ENCODE peak calls at places on chromosomes 3 and 15, in eight cellular contexts. T is neural progenitor cell; F is stimulated activated CD4-positive, alpha-beta T cell treated with anti-CD3 and anti-CD28 coated beads, Interleukin-1b, Interleukin-23, amount 100 ng/mL, for 48 hours; D is NCI-H460; R is NAMALWA; S is HT1080; Q is Caco-2; M is activated CD8-positive, alpha-beta memory T cell treated with anti-CD3 and anti-CD28 coated beads for 1 hour. J is an unnamed sample.

GRCh38 chr3:185216587-185216918 is 37.3 kb downstream of the EHHADH start:
- DNase-seq in M (no peak), R (no peak), F (no peak), Q (no peak), S (peak), D (no peak), T (no peak), J (no peak)

GRCh38 chr15:53059273-53060043 is 269.3 kb upstream of the ONECUT1 start:
- DNase-seq in R (no peak), F (no peak), D (no peak), Q (no peak), T (no peak), M (no peak), S (no peak), J (no peak)

GRCh38 chr3:1195922-1196321 is 103.1 kb downstream of the CNTN6 start:
- DNase-seq in R (no peak), D (no peak), M (no peak), F (no peak), S (peak), Q (no peak), T (no peak), J (no peak)

GRCh38 chr3:111548756-111549155 is 6.8 kb downstream of the CD96 start:
- DNase-seq in D (no peak), F (no peak), S (no peak), T (no peak), M (no peak), R (no peak), Q (no peak), J (no peak)

GRCh38 chr3:88628901-88629300 is 478.5 kb upstream of the EPHA3 start:
- DNase-seq in F (no peak), Q (no peak), T (no peak), R (no peak), D (no peak), S (no peak), M (no peak), J (no peak)

GRCh38 chr15:40782609-40783227 is 12.9 kb downstream of the C15orf62 start:
- DNase-seq in S (peak), Q (peak), D (peak), M (peak), T (peak), F (peak), R (peak), J (peak)

GRCh38 chr3:2098398-2099027 is at the start of gene CNTN4:
- DNase-seq in R (no peak), T (peak), S (peak), D (peak), M (no peak), F (peak), Q (peak), J (no peak)

GRCh38 chr3:120052685-120053084 is 41.6 kb downstream of the GSK3B start:
- DNase-seq in T (no peak), D (no peak), M (no peak), Q (no peak), R (no peak), S (no peak), F (no peak), J (no peak)

GRCh38 chr3:192331749-192332385 is 395.5 kb downstream of the FGF12 start:
- DNase-seq in D (no peak), F (no peak), Q (no peak), S (peak), M (no peak), T (no peak), R (no peak), J (no peak)

GRCh38 chr15:40843885-40844542 is at the start of gene SPINT1:
- DNase-seq in D (no peak), T (peak), S (no peak), M (no peak), R (no peak), Q (peak), F (peak), J (peak)

GRCh38 chr15:77840962-77841361 is 208.2 kb upstream of the LINGO1 start:
- DNase-seq in F (no peak), T (no peak), M (no peak), Q (no peak), S (peak), R (no peak), D (no peak), J (peak)

GRCh38 chr15:43510230-43511011 is 7.0 kb upstream of the MAP1A start:
- DNase-seq in D (peak), R (peak), M (peak), Q (peak), F (peak), T (peak), S (peak), J (peak)

GRCh38 chr15:62848631-62849050 is 193.9 kb upstream of the TPM1 start:
- DNase-seq in T (no peak), D (no peak), R (no peak), Q (no peak), F (no peak), M (no peak), S (no peak), J (no peak)

GRCh38 chr3:25910997-25911396 is 121.1 kb downstream of the OXSM start:
- DNase-seq in R (peak), M (peak), F (peak), T (peak), S (peak), D (no peak), Q (peak), J (no peak)

GRCh38 chr3:115469649-115470048 is 153.7 kb upstream of the GAP43 start:
- DNase-seq in R (no peak), M (no peak), T (no peak), Q (no peak), S (no peak), F (no peak), D (no peak), J (no peak)

GRCh38 chr3:133573054-133573628 is 345 bp upstream of the CDV3 start:
- DNase-seq in S (peak), F (peak), T (peak), R (peak), D (peak), M (peak), Q (peak), J (peak)

GRCh38 chr15:38894260-38894948 is 329.8 kb upstream of the RASGRP1 start:
- DNase-seq in F (no peak), S (peak), D (peak), T (no peak), Q (no peak), M (no peak), R (no peak), J (peak)

GRCh38 chr3:38960953-38961622 is 90.7 kb downstream of the SCN11A start:
- DNase-seq in D (peak), M (no peak), T (peak), F (no peak), Q (peak), R (peak), S (peak), J (peak)

GRCh38 chr15:96051598-96051997 is 278.9 kb upstream of the NR2F2 start:
- DNase-seq in Q (no peak), D (no peak), R (no peak), T (no peak), M (no peak), S (no peak), F (no peak), J (no peak)

GRCh38 chr3:81245043-81245442 is 516.4 kb downstream of the GBE1 start:
- DNase-seq in R (no peak), S (no peak), T (no peak), M (no peak), Q (no peak), F (no peak), D (no peak), J (no peak)

GRCh38 chr15:63953524-63953923 is 92.8 kb downstream of the DAPK2 start:
- DNase-seq in D (no peak), R (no peak), T (no peak), F (no peak), Q (no peak), M (no peak), S (no peak), J (no peak)

GRCh38 chr15:58387130-58387529 is 44.7 kb upstream of the LIPC start:
- DNase-seq in R (no peak), D (no peak), F (no peak), Q (no peak), M (no peak), S (peak), T (no peak), J (no peak)

GRCh38 chr3:194604837-194605236 is 28.4 kb downstream of the TMEM44 start:
- DNase-seq in D (no peak), R (peak), S (no peak), M (no peak), Q (no peak), T (no peak), F (no peak), J (no peak)

GRCh38 chr3:23735062-23735461 is 70.7 kb upstream of the UBE2E1 start:
- DNase-seq in F (no peak), D (no peak), M (no peak), Q (no peak), T (no peak), S (no peak), R (no peak), J (no peak)